ENCODE peak calls at places on chromosomes 12 and 14, in four cellular contexts. Z is IMR-90, I is tibial artery, D is pancreas. E is an unnamed sample.

GRCh38 chr14:85634205-85634604 is 104.3 kb downstream of the FLRT2 start:
- DNase-seq in Z (no peak), I (no peak), D (no peak), E (no peak)

GRCh38 chr14:99127651-99128167 is 144.3 kb downstream of the BCL11B start:
- DNase-seq in Z (no peak), I (peak; percentile 34), D (no peak), E (no peak)

GRCh38 chr12:46154221-46154975 is 114.4 kb downstream of the SLC38A1 start:
- DNase-seq in Z (peak; percentile 81), I (no peak), D (no peak), E (no peak)

GRCh38 chr14:87241018-87241779 is 751.8 kb downstream of the GALC start:
- DNase-seq in Z (no peak), I (no peak), D (no peak), E (no peak)

GRCh38 chr14:70707138-70708038 is 65.7 kb downstream of the TTC9 start:
- DNase-seq in Z (peak; percentile 41), I (no peak), D (no peak), E (no peak)

GRCh38 chr14:86321151-86321550 is 791.2 kb downstream of the FLRT2 start:
- DNase-seq in Z (peak; percentile 49), I (no peak), D (no peak), E (no peak)

GRCh38 chr14:74425525-74426201 is 347 bp downstream of the SYNDIG1L start:
- DNase-seq in Z (no peak), I (no peak), D (no peak), E (peak; percentile 6)

GRCh38 chr12:2999265-2999841 is 40.2 kb downstream of the TEAD4 start:
- DNase-seq in Z (no peak), I (no peak), D (peak; percentile 95), E (no peak)

GRCh38 chr12:95967301-95967700 is 24.2 kb downstream of the AMDHD1 start:
- DNase-seq in Z (no peak), I (no peak), D (no peak), E (no peak)

GRCh38 chr12:80419660-80420059 is 24.4 kb upstream of the PTPRQ start:
- DNase-seq in Z (peak; percentile 16), I (no peak), D (no peak), E (no peak)

GRCh38 chr12:80420075-80420474 is 24.0 kb upstream of the PTPRQ start:
- DNase-seq in Z (no peak), I (no peak), D (no peak), E (no peak)

GRCh38 chr12:80422549-80422948 is 21.5 kb upstream of the PTPRQ start:
- DNase-seq in Z (peak; percentile 89), I (no peak), D (no peak), E (no peak)
- H3K27ac ChIP-seq in Z (peak overlapping the region; percentile 21), I (no peak overlapping the region), D (no peak overlapping the region), E (no peak overlapping the region)

GRCh38 chr12:65631621-65632111 is 192.6 kb upstream of the HMGA2 start:
- DNase-seq in Z (peak; percentile 100), I (peak; percentile 61), D (no peak), E (no peak)

GRCh38 chr12:65632131-65632855 is 192.0 kb upstream of the HMGA2 start:
- DNase-seq in Z (peak; percentile 75), I (no peak), D (no peak), E (no peak)

GRCh38 chr12:65634061-65634460 is 190.2 kb upstream of the HMGA2 start:
- DNase-seq in Z (no peak), I (no peak), D (no peak), E (no peak)

GRCh38 chr12:65628061-65628460 is 196.2 kb upstream of the HMGA2 start:
- DNase-seq in Z (no peak), I (no peak), D (no peak), E (no peak)

GRCh38 chr12:65630555-65630954 is 193.7 kb upstream of the HMGA2 start:
- DNase-seq in Z (no peak), I (no peak), D (no peak), E (no peak)
- H3K27ac ChIP-seq in Z (peak overlapping the region; percentile 38), I (no peak overlapping the region), D (no peak overlapping the region), E (no peak overlapping the region)

GRCh38 chr12:111270773-111271172 is 98.1 kb downstream of the PHETA1 start:
- DNase-seq in Z (peak; percentile 6), I (no peak), D (no peak), E (no peak)
- H3K27ac ChIP-seq in Z (no peak overlapping the region), I (no peak overlapping the region), D (no peak overlapping the region), E (no peak overlapping the region)

GRCh38 chr12:64691227-64691792 is 67.9 kb downstream of the GNS start:
- DNase-seq in Z (no peak), I (no peak), D (no peak), E (no peak)
- H3K27ac ChIP-seq in Z (no peak overlapping the region), I (peak overlapping the region; percentile 88), D (no peak overlapping the region), E (no peak overlapping the region)

GRCh38 chr12:107091381-107091780 is 2.0 kb downstream of the CRY1 start:
- DNase-seq in Z (peak; percentile 64), I (no peak), D (no peak), E (no peak)
- H3K27ac ChIP-seq in Z (no peak overlapping the region), I (peak overlapping the region; percentile 94), D (peak overlapping the region; percentile 96), E (no peak overlapping the region)

DNA sequence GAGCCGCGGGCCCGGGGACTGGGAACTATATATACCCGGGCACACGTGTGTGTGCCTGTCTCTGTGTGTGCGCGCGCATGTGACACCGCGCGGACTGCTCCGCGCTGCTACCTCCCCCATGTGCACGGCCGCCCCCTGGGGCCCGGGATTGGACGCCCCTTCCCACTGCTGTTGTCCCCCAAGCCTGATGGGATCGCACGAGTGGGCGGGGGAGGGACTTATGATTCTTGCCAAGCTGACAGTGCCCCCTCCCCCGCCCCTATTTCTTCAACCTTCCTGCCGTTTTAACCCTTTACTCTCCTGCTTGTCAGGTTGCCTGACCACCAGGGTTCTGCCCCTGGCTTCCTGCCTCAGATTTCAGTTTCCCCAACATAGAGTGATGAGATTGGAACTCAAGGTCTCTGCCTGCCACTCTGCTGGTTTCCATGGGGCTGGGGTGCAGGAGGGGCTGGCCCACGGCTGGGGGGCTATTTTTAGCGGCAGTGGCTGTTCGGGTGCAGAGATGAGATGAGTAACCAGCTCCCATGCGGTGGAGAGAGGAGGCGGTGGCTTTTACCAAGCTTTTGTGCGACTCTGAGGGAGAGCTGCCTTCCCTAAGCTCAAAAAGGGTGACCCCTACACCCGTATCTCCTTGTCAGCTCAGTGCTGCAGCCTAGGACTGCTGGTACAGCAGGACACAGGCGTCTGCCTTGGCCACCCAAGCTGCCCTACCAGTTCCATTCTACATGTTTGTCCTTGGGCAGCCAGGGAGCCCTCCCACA is at the start of gene DDN:
- DNase-seq in Z (peak; percentile 52), I (no peak), D (peak; percentile 79), E (no peak)
- H3K27ac ChIP-seq in Z (no peak within 1 kb of the TSS), I (no peak within 1 kb of the TSS), D (no peak within 1 kb of the TSS), E (no peak within 1 kb of the TSS)

GRCh38 chr12:27572486-27573255 is 48.7 kb downstream of the PPFIBP1 start:
- DNase-seq in Z (peak; percentile 77), I (no peak), D (no peak), E (no peak)
- H3K27ac ChIP-seq in Z (no peak overlapping the region), I (no peak overlapping the region), D (no peak overlapping the region), E (no peak overlapping the region)

DNA sequence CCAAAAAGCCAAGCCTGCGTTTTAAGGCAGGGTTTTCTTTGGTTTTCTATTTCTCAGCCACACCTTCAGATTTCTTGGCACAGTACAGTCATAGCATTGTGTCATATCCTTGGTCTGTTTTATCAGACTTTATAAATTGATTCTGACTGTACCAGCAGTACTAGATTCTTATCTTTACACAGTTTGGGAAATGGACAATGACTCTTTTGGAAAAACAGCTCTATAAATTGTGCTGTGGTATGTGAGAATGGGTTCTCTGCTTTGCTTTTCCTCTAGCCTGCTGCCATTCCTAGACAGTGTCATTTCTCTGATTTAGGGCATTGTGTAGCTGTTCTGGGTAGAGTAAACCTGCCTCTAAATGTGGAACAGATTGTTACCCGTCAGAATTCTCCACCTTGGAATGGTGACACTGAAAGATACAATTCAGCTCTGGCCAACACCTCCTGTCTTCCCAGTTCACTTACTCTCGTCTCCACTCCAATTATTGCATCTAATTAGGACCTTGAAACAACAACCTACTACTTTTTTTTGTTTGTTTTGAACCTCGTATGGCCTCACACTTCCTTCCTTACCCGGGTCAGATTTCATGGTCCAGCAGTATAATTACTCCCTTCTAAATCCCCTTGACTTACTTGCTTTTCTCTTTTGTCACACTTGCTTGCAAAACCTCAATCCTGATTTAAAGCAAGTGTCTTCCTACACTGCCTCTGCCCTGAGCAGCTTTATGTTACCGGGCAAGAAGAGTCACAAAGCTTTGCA is 226.3 kb downstream of the ERC1 start:
- DNase-seq in Z (peak; percentile 79), I (no peak), D (no peak), E (no peak)
- H3K27ac ChIP-seq in Z (no peak overlapping the region), I (peak overlapping the region; percentile 40), D (peak overlapping the region; percentile 50), E (no peak overlapping the region)

GRCh38 chr12:39875721-39876120 is 230.2 kb downstream of the SLC2A13 start:
- DNase-seq in Z (no peak), I (no peak), D (no peak), E (no peak)
- H3K27ac ChIP-seq in Z (no peak overlapping the region), I (no peak overlapping the region), D (no peak overlapping the region), E (no peak overlapping the region)

DNA sequence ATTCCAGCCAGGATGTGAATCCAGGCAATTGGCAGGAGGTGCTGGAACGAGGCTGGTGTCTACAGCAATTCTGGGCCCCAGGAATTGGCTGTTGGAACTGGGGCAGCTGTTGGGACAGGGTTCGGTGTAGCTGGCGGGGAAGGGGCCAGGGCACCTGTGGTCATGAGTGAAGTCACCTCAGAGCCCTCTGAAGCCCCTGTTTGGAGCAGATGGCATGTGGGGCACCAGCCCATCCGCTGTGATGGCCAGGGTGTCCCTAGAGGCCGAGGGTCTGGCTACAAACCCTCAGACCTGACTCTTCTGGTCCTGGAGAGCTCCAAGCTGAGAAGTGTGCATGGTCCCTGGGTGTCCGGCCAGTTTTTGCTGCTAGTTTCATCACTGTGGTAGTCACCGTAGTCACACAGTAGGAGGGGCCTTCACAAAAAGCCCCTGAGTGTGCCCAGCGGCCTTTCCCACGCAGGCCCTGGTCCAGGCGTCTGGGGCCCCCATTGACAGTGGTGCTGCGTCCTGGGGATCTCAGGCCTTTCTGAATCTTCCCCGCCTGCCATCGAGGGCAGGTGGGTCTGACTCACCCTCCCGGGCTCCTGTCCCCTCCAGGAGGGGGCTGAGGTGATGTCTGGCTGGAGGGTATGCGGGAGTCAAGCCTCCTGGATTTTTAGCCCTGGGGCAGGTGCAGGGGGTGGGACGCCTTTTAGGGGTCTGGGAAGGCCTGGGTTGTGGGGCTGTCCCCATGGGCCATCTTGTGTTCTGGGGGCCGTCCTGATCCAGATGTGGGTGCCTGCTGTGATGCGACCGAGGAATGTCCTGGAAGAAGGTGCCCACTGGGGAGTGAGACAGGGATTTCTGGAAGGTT is 368.0 kb downstream of the TMEM121 start:
- DNase-seq in Z (no peak), I (peak; percentile 2), D (peak; percentile 29), E (no peak)
- H3K27ac ChIP-seq in Z (no peak overlapping the region), I (no peak overlapping the region), D (no peak overlapping the region), E (no peak overlapping the region)

E was measured in substantia nigra.